ENCODE peak calls at places on chromosome 2, in nine cellular contexts. One of them, this sample, is unnamed.

GRCh38 chr2:37561615-37562569 is 109.5 kb downstream of the CDC42EP3 start:
- DNase-seq in Caco-2: peak; percentile 34
- DNase-seq in mucosa of descending colon: no peak
- DNase-seq in A549: peak; percentile 83
- DNase-seq in esophagus squamous epithelium: no peak
- DNase-seq in IMR-90: peak; percentile 94
- DNase-seq in BE2C: peak; percentile 53
- DNase-seq in psoas muscle: no peak
- DNase-seq in ovary: no peak
- DNase-seq in this sample: no peak

GRCh38 chr2:42049411-42050349 is 1.9 kb downstream of the PKDCC start:
- DNase-seq in psoas muscle: peak; percentile 35
- DNase-seq in esophagus squamous epithelium: no peak
- DNase-seq in Caco-2: no peak
- DNase-seq in IMR-90: no peak
- DNase-seq in mucosa of descending colon: peak; percentile 52
- DNase-seq in BE2C: no peak
- DNase-seq in ovary: no peak
- DNase-seq in A549: no peak
- DNase-seq in this sample: no peak

GRCh38 chr2:86275384-86275799 is 62.0 kb downstream of the REEP1 start:
- DNase-seq in IMR-90: no peak
- DNase-seq in esophagus squamous epithelium: no peak
- DNase-seq in A549: no peak
- DNase-seq in BE2C: no peak
- DNase-seq in ovary: no peak
- DNase-seq in Caco-2: no peak
- DNase-seq in mucosa of descending colon: peak; percentile 57
- DNase-seq in psoas muscle: no peak
- DNase-seq in this sample: no peak

GRCh38 chr2:26848336-26849055 is 564 bp downstream of the DPYSL5 start:
- DNase-seq in psoas muscle: peak; percentile 18
- DNase-seq in mucosa of descending colon: no peak
- DNase-seq in BE2C: peak; percentile 59
- DNase-seq in esophagus squamous epithelium: no peak
- DNase-seq in ovary: no peak
- DNase-seq in IMR-90: no peak
- DNase-seq in A549: peak; percentile 38
- DNase-seq in Caco-2: peak; percentile 43
- DNase-seq in this sample: no peak

GRCh38 chr2:45935791-45936622 is 284.5 kb downstream of the PRKCE start:
- DNase-seq in A549: peak; percentile 98
- DNase-seq in BE2C: peak; percentile 93
- DNase-seq in IMR-90: peak; percentile 99
- DNase-seq in mucosa of descending colon: peak; percentile 85
- DNase-seq in ovary: peak; percentile 96
- DNase-seq in psoas muscle: peak; percentile 98
- DNase-seq in Caco-2: peak; percentile 85
- DNase-seq in esophagus squamous epithelium: peak; percentile 37
- DNase-seq in this sample: peak; percentile 95

GRCh38 chr2:152415231-152415642 is 80.3 kb downstream of the FMNL2 start:
- DNase-seq in Caco-2: peak; percentile 39
- DNase-seq in mucosa of descending colon: no peak
- DNase-seq in esophagus squamous epithelium: no peak
- DNase-seq in psoas muscle: no peak
- DNase-seq in BE2C: no peak
- DNase-seq in IMR-90: peak; percentile 19
- DNase-seq in A549: no peak
- DNase-seq in ovary: no peak
- DNase-seq in this sample: no peak

GRCh38 chr2:70993689-70993986 is 1.0 kb downstream of the TEX261 start:
- DNase-seq in ovary: no peak
- DNase-seq in A549: no peak
- DNase-seq in mucosa of descending colon: no peak
- DNase-seq in BE2C: no peak
- DNase-seq in esophagus squamous epithelium: no peak
- DNase-seq in psoas muscle: no peak
- DNase-seq in Caco-2: no peak
- DNase-seq in IMR-90: no peak
- DNase-seq in this sample: no peak

GRCh38 chr2:175373001-175373727 is 191.7 kb upstream of the ATP5MC3 start:
- DNase-seq in Caco-2: no peak
- DNase-seq in A549: no peak
- DNase-seq in ovary: no peak
- DNase-seq in esophagus squamous epithelium: no peak
- DNase-seq in BE2C: no peak
- DNase-seq in mucosa of descending colon: no peak
- DNase-seq in IMR-90: peak; percentile 29
- DNase-seq in psoas muscle: no peak
- DNase-seq in this sample: no peak

GRCh38 chr2:219400562-219400961 is 12.8 kb upstream of the DNPEP start:
- DNase-seq in ovary: no peak
- DNase-seq in psoas muscle: no peak
- DNase-seq in A549: no peak
- DNase-seq in Caco-2: no peak
- DNase-seq in esophagus squamous epithelium: no peak
- DNase-seq in mucosa of descending colon: no peak
- DNase-seq in BE2C: peak; percentile 66
- DNase-seq in IMR-90: no peak
- DNase-seq in this sample: no peak

GRCh38 chr2:161152302-161152701 is 7.9 kb upstream of the TANK start:
- DNase-seq in IMR-90: no peak
- DNase-seq in mucosa of descending colon: no peak
- DNase-seq in Caco-2: no peak
- DNase-seq in psoas muscle: no peak
- DNase-seq in ovary: no peak
- DNase-seq in esophagus squamous epithelium: no peak
- DNase-seq in BE2C: no peak
- DNase-seq in A549: no peak
- DNase-seq in this sample: no peak
- H3K9me3 ChIP-seq in IMR-90: peaks cover 5% of the 10 kb centered on the region
- H3K9me3 ChIP-seq in mucosa of descending colon: peaks cover 26% of the 10 kb centered on the region
- H3K9me3 ChIP-seq in Caco-2: peaks cover 22% of the 10 kb centered on the region
- H3K9me3 ChIP-seq in psoas muscle: peaks cover 22% of the 10 kb centered on the region
- H3K9me3 ChIP-seq in ovary: no peaks in the 10 kb centered on the region
- H3K9me3 ChIP-seq in esophagus squamous epithelium: peaks cover 40% of the 10 kb centered on the region
- H3K9me3 ChIP-seq in BE2C: no peaks in the 10 kb centered on the region
- H3K9me3 ChIP-seq in A549: peaks cover 43% of the 10 kb centered on the region
- H3K9me3 ChIP-seq in this sample: peaks cover 7% of the 10 kb centered on the region

GRCh38 chr2:28413896-28414290 is 21.2 kb downstream of the FOSL2 start:
- DNase-seq in A549: no peak
- DNase-seq in IMR-90: no peak
- DNase-seq in BE2C: no peak
- DNase-seq in esophagus squamous epithelium: no peak
- DNase-seq in mucosa of descending colon: no peak
- DNase-seq in Caco-2: no peak
- DNase-seq in psoas muscle: no peak
- DNase-seq in ovary: no peak
- DNase-seq in this sample: no peak

GRCh38 chr2:28412625-28413151 is 20.0 kb downstream of the FOSL2 start:
- DNase-seq in IMR-90: no peak
- DNase-seq in BE2C: no peak
- DNase-seq in A549: no peak
- DNase-seq in psoas muscle: no peak
- DNase-seq in Caco-2: no peak
- DNase-seq in ovary: no peak
- DNase-seq in mucosa of descending colon: peak; percentile 27
- DNase-seq in esophagus squamous epithelium: no peak
- DNase-seq in this sample: no peak

GRCh38 chr2:28411956-28412609 is 19.4 kb downstream of the FOSL2 start:
- DNase-seq in Caco-2: no peak
- DNase-seq in BE2C: no peak
- DNase-seq in mucosa of descending colon: no peak
- DNase-seq in A549: no peak
- DNase-seq in ovary: no peak
- DNase-seq in psoas muscle: no peak
- DNase-seq in esophagus squamous epithelium: no peak
- DNase-seq in IMR-90: no peak
- DNase-seq in this sample: no peak

GRCh38 chr2:28414583-28414982 is 21.9 kb downstream of the FOSL2 start:
- DNase-seq in Caco-2: no peak
- DNase-seq in A549: no peak
- DNase-seq in mucosa of descending colon: peak; percentile 21
- DNase-seq in ovary: no peak
- DNase-seq in IMR-90: no peak
- DNase-seq in esophagus squamous epithelium: no peak
- DNase-seq in psoas muscle: no peak
- DNase-seq in BE2C: no peak
- DNase-seq in this sample: no peak

GRCh38 chr2:28413152-28413895 is 20.7 kb downstream of the FOSL2 start:
- DNase-seq in Caco-2: peak; percentile 47
- DNase-seq in esophagus squamous epithelium: no peak
- DNase-seq in psoas muscle: peak; percentile 65
- DNase-seq in A549: peak; percentile 51
- DNase-seq in BE2C: peak; percentile 34
- DNase-seq in ovary: no peak
- DNase-seq in IMR-90: peak; percentile 49
- DNase-seq in mucosa of descending colon: peak; percentile 66
- DNase-seq in this sample: no peak
- TF ChIP-seq CTCF in Caco-2: no peak
- TF ChIP-seq CTCF in esophagus squamous epithelium: no peak
- TF ChIP-seq CTCF in psoas muscle: peak; percentile 45
- TF ChIP-seq CTCF in A549: no peak
- TF ChIP-seq CTCF in BE2C: peak; percentile 23
- TF ChIP-seq CTCF in ovary: peak; percentile 7
- TF ChIP-seq CTCF in IMR-90: no peak
- TF ChIP-seq CTCF in mucosa of descending colon: no peak
- TF ChIP-seq CTCF in this sample: no peak

GRCh38 chr2:186690796-186691195 is 3.1 kb upstream of the FAM171B start:
- DNase-seq in psoas muscle: no peak
- DNase-seq in Caco-2: no peak
- DNase-seq in ovary: no peak
- DNase-seq in mucosa of descending colon: no peak
- DNase-seq in A549: no peak
- DNase-seq in BE2C: no peak
- DNase-seq in IMR-90: peak; percentile 18
- DNase-seq in esophagus squamous epithelium: no peak
- DNase-seq in this sample: no peak

GRCh38 chr2:186691231-186691630 is 2.6 kb upstream of the FAM171B start:
- DNase-seq in BE2C: no peak
- DNase-seq in psoas muscle: no peak
- DNase-seq in mucosa of descending colon: no peak
- DNase-seq in esophagus squamous epithelium: no peak
- DNase-seq in ovary: no peak
- DNase-seq in IMR-90: no peak
- DNase-seq in Caco-2: no peak
- DNase-seq in A549: no peak
- DNase-seq in this sample: no peak

GRCh38 chr2:186687774-186688173 is 6.1 kb upstream of the FAM171B start:
- DNase-seq in esophagus squamous epithelium: no peak
- DNase-seq in psoas muscle: no peak
- DNase-seq in A549: no peak
- DNase-seq in Caco-2: no peak
- DNase-seq in IMR-90: peak; percentile 90
- DNase-seq in BE2C: no peak
- DNase-seq in ovary: no peak
- DNase-seq in mucosa of descending colon: no peak
- DNase-seq in this sample: no peak

GRCh38 chr2:186691900-186692299 is 2.0 kb upstream of the FAM171B start:
- DNase-seq in BE2C: no peak
- DNase-seq in esophagus squamous epithelium: no peak
- DNase-seq in Caco-2: no peak
- DNase-seq in mucosa of descending colon: no peak
- DNase-seq in IMR-90: no peak
- DNase-seq in A549: no peak
- DNase-seq in ovary: no peak
- DNase-seq in psoas muscle: no peak
- DNase-seq in this sample: no peak

DNA sequence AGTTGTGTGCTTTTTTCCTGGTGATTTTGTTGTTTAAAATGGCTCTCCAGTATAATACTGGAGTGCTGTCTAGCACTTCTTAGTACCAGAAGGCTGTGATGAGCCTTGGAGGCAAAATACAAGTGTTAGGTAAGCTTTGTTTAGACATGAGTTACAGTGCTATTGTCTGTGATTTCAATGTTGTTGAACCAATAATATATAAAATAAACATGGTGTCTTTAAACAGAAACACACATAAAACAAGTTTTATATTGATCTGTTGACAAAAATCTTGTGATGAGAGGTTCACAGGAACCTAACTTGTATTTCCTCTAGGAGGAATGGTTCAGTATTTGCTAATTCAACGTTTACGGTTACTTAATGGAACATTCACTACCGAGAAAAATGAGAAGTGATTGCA is 5.0 kb upstream of the FAM171B start:
- DNase-seq in psoas muscle: no peak
- DNase-seq in esophagus squamous epithelium: no peak
- DNase-seq in Caco-2: no peak
- DNase-seq in ovary: no peak
- DNase-seq in mucosa of descending colon: no peak
- DNase-seq in IMR-90: no peak
- DNase-seq in A549: no peak
- DNase-seq in BE2C: no peak
- DNase-seq in this sample: no peak
- H3K9me3 ChIP-seq in psoas muscle: peaks cover 8% of the 10 kb centered on the region
- H3K9me3 ChIP-seq in esophagus squamous epithelium: peaks cover 4% of the 10 kb centered on the region
- H3K9me3 ChIP-seq in Caco-2: peaks cover 3% of the 10 kb centered on the region
- H3K9me3 ChIP-seq in ovary: no peaks in the 10 kb centered on the region
- H3K9me3 ChIP-seq in mucosa of descending colon: peaks cover 8% of the 10 kb centered on the region
- H3K9me3 ChIP-seq in IMR-90: peaks cover 5% of the 10 kb centered on the region
- H3K9me3 ChIP-seq in A549: peaks cover 5% of the 10 kb centered on the region
- H3K9me3 ChIP-seq in BE2C: no peaks in the 10 kb centered on the region
- H3K9me3 ChIP-seq in this sample: no peaks in the 10 kb centered on the region

GRCh38 chr2:180596453-180596852 is 384.0 kb upstream of the UBE2E3 start:
- DNase-seq in psoas muscle: no peak
- DNase-seq in mucosa of descending colon: no peak
- DNase-seq in IMR-90: no peak
- DNase-seq in A549: no peak
- DNase-seq in BE2C: no peak
- DNase-seq in Caco-2: no peak
- DNase-seq in esophagus squamous epithelium: no peak
- DNase-seq in ovary: no peak
- DNase-seq in this sample: no peak

GRCh38 chr2:180604077-180604476 is 376.3 kb upstream of the UBE2E3 start:
- DNase-seq in A549: peak; percentile 29
- DNase-seq in Caco-2: peak; percentile 19
- DNase-seq in ovary: no peak
- DNase-seq in esophagus squamous epithelium: no peak
- DNase-seq in mucosa of descending colon: no peak
- DNase-seq in psoas muscle: no peak
- DNase-seq in IMR-90: peak; percentile 15
- DNase-seq in BE2C: no peak
- DNase-seq in this sample: no peak

GRCh38 chr2:180599804-180600203 is 380.6 kb upstream of the UBE2E3 start:
- DNase-seq in A549: no peak
- DNase-seq in mucosa of descending colon: no peak
- DNase-seq in ovary: no peak
- DNase-seq in esophagus squamous epithelium: no peak
- DNase-seq in psoas muscle: no peak
- DNase-seq in IMR-90: no peak
- DNase-seq in BE2C: no peak
- DNase-seq in Caco-2: no peak
- DNase-seq in this sample: no peak

DNA sequence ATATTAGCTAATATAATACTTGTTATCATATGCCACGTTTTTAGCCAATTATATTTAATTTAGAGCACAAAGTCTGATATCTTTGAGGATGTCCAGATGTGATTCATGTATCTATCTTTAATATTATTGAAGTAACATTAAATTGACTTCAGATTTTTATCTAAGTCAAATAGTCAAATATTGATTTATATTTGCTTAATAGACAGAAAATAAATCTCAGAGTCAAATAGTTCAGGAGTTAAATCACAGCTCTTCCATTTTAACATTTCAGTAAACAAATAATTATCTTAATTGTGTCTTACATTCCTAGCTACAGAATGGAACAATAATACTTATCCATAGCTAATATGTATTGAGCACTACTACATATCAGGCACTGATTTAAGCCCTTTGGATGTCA is 379.4 kb upstream of the UBE2E3 start:
- DNase-seq in esophagus squamous epithelium: no peak
- DNase-seq in Caco-2: no peak
- DNase-seq in BE2C: no peak
- DNase-seq in mucosa of descending colon: no peak
- DNase-seq in A549: no peak
- DNase-seq in ovary: no peak
- DNase-seq in IMR-90: no peak
- DNase-seq in psoas muscle: no peak
- DNase-seq in this sample: no peak
- TF ChIP-seq CTCF in esophagus squamous epithelium: no peak
- TF ChIP-seq CTCF in Caco-2: no peak
- TF ChIP-seq CTCF in BE2C: no peak
- TF ChIP-seq CTCF in mucosa of descending colon: no peak
- TF ChIP-seq CTCF in A549: no peak
- TF ChIP-seq CTCF in ovary: no peak
- TF ChIP-seq CTCF in IMR-90: no peak
- TF ChIP-seq CTCF in psoas muscle: no peak
- TF ChIP-seq CTCF in this sample: no peak